ENCODE peak calls at places on chromosomes 3 and 15, in nine cellular contexts. M, T, V, Y, A, X, P, K and O are unnamed samples.

GRCh38 chr15:67819636-67820035 is 5.7 kb upstream of the SKOR1 start:
- DNase-seq in M (no peak), T (no peak), V (peak), Y (no peak), A (no peak), X (no peak), P (no peak), K (no peak), O (no peak)

GRCh38 chr3:142645236-142645793 is 49.1 kb downstream of the PLS1 start:
- DNase-seq in M (peak), T (peak), V (no peak), Y (no peak), A (no peak), X (no peak), P (peak), K (no peak), O (no peak)

GRCh38 chr15:78280289-78281072 is 16.1 kb downstream of the DNAJA4 start:
- DNase-seq in M (no peak), T (peak), V (no peak), Y (no peak), A (no peak), X (no peak), P (no peak), K (no peak), O (no peak)

GRCh38 chr3:43695443-43695842 is 4.7 kb downstream of the ABHD5 start:
- DNase-seq in M (no peak), T (peak), V (no peak), Y (no peak), A (no peak), X (no peak), P (peak), K (peak), O (no peak)

GRCh38 chr15:70853270-70853854 is 595 bp downstream of the LARP6 start:
- DNase-seq in M (peak), T (peak), V (no peak), Y (no peak), A (no peak), X (no peak), P (peak), K (no peak), O (peak)

GRCh38 chr15:36183207-36183606 is 396.2 kb upstream of the CDIN1 start:
- DNase-seq in M (no peak), T (peak), V (no peak), Y (no peak), A (no peak), X (no peak), P (no peak), K (no peak), O (no peak)

GRCh38 chr3:35829499-35829898 is 190.2 kb downstream of the ARPP21 start:
- DNase-seq in M (peak), T (no peak), V (no peak), Y (no peak), A (no peak), X (no peak), P (no peak), K (no peak), O (no peak)

GRCh38 chr15:60044636-60045273 is 40.6 kb downstream of the FOXB1 start:
- DNase-seq in M (no peak), T (no peak), V (no peak), Y (peak), A (no peak), X (no peak), P (no peak), K (no peak), O (no peak)

GRCh38 chr3:195185574-195185973 is 85.4 kb downstream of the XXYLT1 start:
- DNase-seq in M (no peak), T (no peak), V (no peak), Y (no peak), A (no peak), X (no peak), P (no peak), K (no peak), O (no peak)

GRCh38 chr3:156593814-156594213 is 38.9 kb upstream of the SSR3 start:
- DNase-seq in M (no peak), T (no peak), V (no peak), Y (no peak), A (no peak), X (no peak), P (no peak), K (no peak), O (no peak)

GRCh38 chr15:98647026-98647773 is 1.1 kb upstream of the IGF1R start:
- DNase-seq in M (peak), T (peak), V (peak), Y (peak), A (peak), X (peak), P (peak), K (peak), O (peak)

GRCh38 chr3:147364771-147365170 is 41.6 kb downstream of the ZIC4 start:
- DNase-seq in M (no peak), T (no peak), V (no peak), Y (no peak), A (no peak), X (no peak), P (no peak), K (no peak), O (no peak)

GRCh38 chr3:172635588-172635987 is 75.3 kb downstream of the NCEH1 start:
- DNase-seq in M (no peak), T (peak), V (no peak), Y (no peak), A (no peak), X (no peak), P (no peak), K (no peak), O (no peak)

GRCh38 chr3:186949281-186949982 is 19.1 kb downstream of the ST6GAL1 start:
- DNase-seq in M (peak), T (peak), V (no peak), Y (no peak), A (no peak), X (no peak), P (peak), K (no peak), O (no peak)

GRCh38 chr3:185290266-185290665 is 36.4 kb upstream of the EHHADH start:
- DNase-seq in M (no peak), T (no peak), V (no peak), Y (no peak), A (no peak), X (no peak), P (no peak), K (peak), O (no peak)

GRCh38 chr3:62374375-62374876 is 1.1 kb upstream of the FEZF2 start:
- DNase-seq in M (peak), T (peak), V (no peak), Y (no peak), A (no peak), X (no peak), P (peak), K (no peak), O (no peak)

GRCh38 chr15:90959894-90960293 is 5.2 kb downstream of the RCCD1 start:
- DNase-seq in M (no peak), T (peak), V (no peak), Y (no peak), A (no peak), X (no peak), P (peak), K (no peak), O (no peak)

GRCh38 chr15:79948095-79948695 is 22.8 kb downstream of the BCL2A1 start:
- DNase-seq in M (no peak), T (no peak), V (no peak), Y (no peak), A (no peak), X (no peak), P (no peak), K (no peak), O (no peak)

GRCh38 chr15:45618813-45619212 is 16.0 kb upstream of the SQOR start:
- DNase-seq in M (no peak), T (no peak), V (no peak), Y (no peak), A (peak), X (no peak), P (no peak), K (no peak), O (no peak)

GRCh38 chr3:170346481-170347125 is 10.9 kb upstream of the SKIL start:
- DNase-seq in M (no peak), T (peak), V (no peak), Y (no peak), A (no peak), X (no peak), P (peak), K (no peak), O (no peak)

GRCh38 chr3:46893146-46893748 is 15.7 kb downstream of the PTH1R start:
- DNase-seq in M (no peak), T (no peak), V (peak), Y (no peak), A (no peak), X (no peak), P (no peak), K (no peak), O (no peak)

GRCh38 chr15:49619226-49619625 is 1.4 kb downstream of the FAM227B start:
- DNase-seq in M (no peak), T (no peak), V (no peak), Y (no peak), A (no peak), X (no peak), P (no peak), K (peak), O (no peak)

GRCh38 chr3:178047496-178047895 is 488.7 kb upstream of the KCNMB2 start:
- DNase-seq in M (no peak), T (no peak), V (no peak), Y (no peak), A (no peak), X (no peak), P (no peak), K (no peak), O (no peak)

GRCh38 chr3:141553055-141553454 is 66.2 kb downstream of the RASA2 start:
- DNase-seq in M (no peak), T (no peak), V (no peak), Y (no peak), A (no peak), X (no peak), P (no peak), K (peak), O (no peak)

GRCh38 chr3:21273256-21273999 is 477.6 kb downstream of the ZNF385D start:
- DNase-seq in M (peak), T (peak), V (no peak), Y (no peak), A (no peak), X (no peak), P (peak), K (no peak), O (no peak)

GRCh38 chr3:48305396-48305795 is 28.1 kb downstream of the SPINK8 start:
- DNase-seq in M (no peak), T (no peak), V (no peak), Y (no peak), A (no peak), X (no peak), P (no peak), K (no peak), O (no peak)

GRCh38 chr3:60609446-60609845 is 641.8 kb downstream of the FHIT start:
- DNase-seq in M (peak), T (no peak), V (no peak), Y (no peak), A (no peak), X (no peak), P (no peak), K (no peak), O (no peak)

GRCh38 chr15:90970274-90970673 is 15.6 kb downstream of the RCCD1 start:
- DNase-seq in M (no peak), T (no peak), V (no peak), Y (no peak), A (no peak), X (no peak), P (no peak), K (peak), O (no peak)

GRCh38 chr15:95018888-95019545 is 787.7 kb downstream of the MCTP2 start:
- DNase-seq in M (peak), T (peak), V (no peak), Y (no peak), A (no peak), X (no peak), P (peak), K (peak), O (no peak)

GRCh38 chr15:23416349-23417276 is 30.4 kb downstream of the GOLGA6L2 start:
- DNase-seq in M (no peak), T (no peak), V (peak), Y (no peak), A (peak), X (no peak), P (no peak), K (no peak), O (no peak)

GRCh38 chr15:48680841-48681240 is 35.3 kb upstream of the FBN1 start:
- DNase-seq in M (peak), T (peak), V (no peak), Y (no peak), A (no peak), X (no peak), P (peak), K (no peak), O (no peak)

GRCh38 chr15:87347806-87348515 is 908.6 kb downstream of the NTRK3 start:
- DNase-seq in M (no peak), T (peak), V (no peak), Y (no peak), A (no peak), X (no peak), P (no peak), K (no peak), O (no peak)

GRCh38 chr3:71397046-71397445 is 186.5 kb downstream of the FOXP1 start:
- DNase-seq in M (no peak), T (peak), V (no peak), Y (no peak), A (peak), X (no peak), P (peak), K (no peak), O (no peak)

GRCh38 chr3:197494366-197495058 is 61.3 kb downstream of the BDH1 start:
- DNase-seq in M (no peak), T (no peak), V (no peak), Y (no peak), A (no peak), X (no peak), P (peak), K (no peak), O (no peak)

GRCh38 chr3:48708481-48708889 is 8.5 kb downstream of the IP6K2 start:
- DNase-seq in M (peak), T (peak), V (no peak), Y (no peak), A (no peak), X (no peak), P (peak), K (no peak), O (no peak)

GRCh38 chr3:128190501-128190900 is 37.2 kb downstream of the EEFSEC start:
- DNase-seq in M (no peak), T (peak), V (no peak), Y (no peak), A (no peak), X (no peak), P (no peak), K (no peak), O (no peak)

GRCh38 chr3:154018100-154018696 is 103.0 kb upstream of the ARHGEF26 start:
- DNase-seq in M (peak), T (peak), V (peak), Y (no peak), A (peak), X (no peak), P (peak), K (peak), O (peak)

GRCh38 chr3:49707113-49707480 is 12.4 kb downstream of the AMIGO3 start:
- DNase-seq in M (no peak), T (peak), V (no peak), Y (no peak), A (no peak), X (no peak), P (no peak), K (no peak), O (no peak)

GRCh38 chr3:150779402-150779858 is 16.5 kb upstream of the SIAH2 start:
- DNase-seq in M (no peak), T (no peak), V (no peak), Y (no peak), A (no peak), X (no peak), P (no peak), K (no peak), O (no peak)

GRCh38 chr15:28873585-28874139 is 12.1 kb upstream of the APBA2 start:
- DNase-seq in M (no peak), T (no peak), V (peak), Y (peak), A (peak), X (no peak), P (no peak), K (no peak), O (no peak)